ENCODE peak calls at places on chromosomes 11 and 22, in nine cellular contexts. F is RWPE1; A is brain microvascular endothelial cell; Z is A549; Y is CD4-positive, alpha-beta T cell; S is progenitor cell of endocrine pancreas; H is IMR-90; G is A673; N is omental fat pad. T is an unnamed sample.

GRCh38 chr22:47987885-47988515 is 1225.5 kb downstream of the TBC1D22A start:
- DNase-seq in Y (no peak), A (no peak), F (no peak), G (no peak), N (no peak), H (no peak), Z (no peak), S (no peak), T (no peak)

GRCh38 chr11:34245043-34245442 is 112.8 kb downstream of the ABTB2 start:
- DNase-seq in Y (no peak), Z (no peak), F (no peak), G (no peak), H (no peak), N (no peak), S (no peak), A (no peak), T (no peak)

GRCh38 chr22:20587206-20587958 is 80.0 kb downstream of the MED15 start:
- DNase-seq in G (no peak), Z (no peak), A (no peak), N (no peak), F (no peak), Y (no peak), S (no peak), H (no peak), T (no peak)

GRCh38 chr11:62233730-62234129 is 8.3 kb upstream of the SCGB1D2 start:
- DNase-seq in Z (no peak), Y (no peak), A (no peak), G (no peak), F (no peak), N (no peak), H (no peak), S (no peak), T (no peak)

GRCh38 chr11:78066471-78066870 is 2.8 kb downstream of the THRSP start:
- DNase-seq in S (no peak), F (no peak), H (no peak), A (no peak), G (no peak), Y (no peak), N (no peak), Z (no peak), T (no peak)

GRCh38 chr22:44890416-44891292 is 119.2 kb downstream of the PHF21B start:
- DNase-seq in Y (no peak), F (no peak), G (no peak), S (no peak), A (no peak), H (no peak), N (no peak), Z (no peak), T (no peak)

GRCh38 chr11:40722179-40722795 is 737.2 kb downstream of the LRRC4C start:
- DNase-seq in Z (peak), A (no peak), H (peak), F (peak), Y (no peak), N (no peak), G (peak), S (peak), T (peak)

GRCh38 chr22:45600791-45601730 is 70.6 kb upstream of the ATXN10 start:
- DNase-seq in F (no peak), S (no peak), N (no peak), H (peak), G (peak), A (no peak), Y (no peak), Z (no peak), T (no peak)

GRCh38 chr11:74288161-74288560 is 23.3 kb downstream of the P4HA3 start:
- DNase-seq in Z (peak), F (peak), Y (no peak), A (peak), H (peak), N (no peak), S (no peak), G (peak), T (no peak)

DNA sequence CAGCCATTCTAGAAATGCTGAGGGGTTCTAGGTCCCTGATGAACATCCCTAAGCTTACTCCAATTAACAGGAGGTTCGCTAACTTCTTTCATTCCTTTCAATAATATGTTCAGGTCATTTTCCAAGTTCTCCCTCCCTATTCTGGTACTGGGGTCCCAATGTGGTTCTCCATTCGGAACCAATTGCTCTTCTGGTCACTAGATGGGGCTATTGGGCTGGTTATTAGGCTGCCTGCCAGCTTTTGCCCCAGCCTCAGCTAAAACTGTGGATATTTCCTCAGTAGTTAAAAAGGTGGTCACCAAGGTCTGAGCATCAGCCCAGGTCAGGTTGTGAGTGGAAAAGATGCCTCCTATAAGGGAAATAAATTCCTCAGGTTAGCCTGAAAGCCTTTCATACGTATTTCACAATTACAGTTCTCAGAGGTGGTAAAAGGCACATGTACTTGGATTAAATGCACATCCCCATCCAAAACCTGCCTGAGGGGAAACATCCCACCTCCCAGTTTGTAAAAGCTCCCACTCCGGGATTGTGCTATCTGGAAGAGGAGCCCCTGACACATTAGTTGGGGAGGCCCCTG is 161.1 kb upstream of the CCDC179 start:
- DNase-seq in A (peak), N (no peak), Y (no peak), H (peak), Z (peak), G (peak), S (no peak), F (peak), T (peak)
- TF ChIP-seq CTCF in A (peak), N (no peak), Y (peak), H (peak), Z (peak), G (peak), S (peak), F (peak), T (peak)

GRCh38 chr22:39448205-39449054 is 8.4 kb upstream of the MGAT3 start:
- DNase-seq in G (no peak), N (no peak), Y (no peak), A (no peak), S (no peak), Z (no peak), F (no peak), H (no peak), T (no peak)

GRCh38 chr22:39444247-39444800 is 12.5 kb upstream of the MGAT3 start:
- DNase-seq in N (no peak), Z (no peak), H (no peak), F (no peak), A (no peak), Y (no peak), G (no peak), S (no peak), T (no peak)

GRCh38 chr22:39444937-39445465 is 11.8 kb upstream of the MGAT3 start:
- DNase-seq in Z (no peak), Y (no peak), N (no peak), H (no peak), A (no peak), F (no peak), S (no peak), G (no peak), T (no peak)

GRCh38 chr22:39443416-39443815 is 13.4 kb upstream of the MGAT3 start:
- DNase-seq in A (no peak), S (no peak), F (no peak), H (no peak), Y (no peak), Z (no peak), G (no peak), N (no peak), T (no peak)

GRCh38 chr22:39446239-39446721 is 10.5 kb upstream of the MGAT3 start:
- DNase-seq in S (no peak), H (no peak), F (no peak), A (no peak), Y (no peak), N (no peak), G (no peak), Z (no peak), T (no peak)
- TF ChIP-seq CTCF in S (no peak), H (no peak), F (no peak), A (no peak), Y (no peak), N (no peak), G (no peak), Z (no peak), T (no peak)

GRCh38 chr11:47443028-47443700 is 5.8 kb downstream of the RAPSN start:
- DNase-seq in H (no peak), A (no peak), N (no peak), S (no peak), F (no peak), Z (peak), Y (no peak), G (peak), T (no peak)
- TF ChIP-seq CTCF in H (no peak), A (no peak), N (no peak), S (no peak), F (no peak), Z (no peak), Y (no peak), G (peak), T (no peak)

DNA sequence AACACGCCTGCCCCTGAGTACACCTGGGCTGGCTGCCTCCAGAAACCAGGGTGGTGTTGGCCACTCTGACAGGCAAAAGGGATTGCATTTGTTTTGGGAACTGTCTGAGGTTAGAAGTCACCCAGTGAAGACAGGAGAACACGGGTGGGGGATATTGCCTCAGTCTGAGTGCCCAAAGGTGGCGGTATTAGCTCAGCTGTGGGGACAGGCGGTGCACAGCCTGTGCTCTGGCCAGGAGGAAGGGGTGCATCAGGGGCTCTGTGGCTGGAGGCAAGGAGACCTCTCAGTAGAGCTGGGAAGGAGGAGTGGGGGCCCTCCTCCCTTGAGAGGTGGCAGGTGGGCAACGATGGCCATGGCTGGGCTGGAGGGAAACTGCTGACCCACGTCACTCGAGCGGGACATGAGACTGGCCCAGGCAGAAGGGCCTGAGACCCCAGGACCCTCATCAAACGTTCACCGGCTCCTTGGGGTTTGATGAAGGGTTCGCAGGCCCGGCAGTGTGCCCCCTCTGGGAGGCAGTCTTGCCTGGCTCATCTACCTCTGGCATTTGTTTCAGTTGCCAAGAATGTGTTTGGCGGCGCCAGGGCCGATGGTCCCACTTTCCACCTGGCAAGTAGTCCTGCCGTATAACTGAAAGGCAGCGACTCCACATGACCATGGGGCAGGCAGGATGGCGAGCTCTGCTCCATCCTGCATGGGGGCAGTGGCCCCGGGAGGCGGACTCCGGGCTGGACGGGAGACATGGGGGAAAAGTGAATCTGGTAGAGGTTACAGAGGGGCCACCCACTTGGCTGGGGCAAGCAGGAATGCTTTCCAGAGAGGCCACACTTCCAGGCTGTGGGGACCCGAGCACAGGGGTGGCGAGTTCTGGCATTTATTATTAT is 52.8 kb upstream of the SMIM38 start:
- DNase-seq in Y (no peak), Z (no peak), H (no peak), S (no peak), G (peak), A (no peak), F (no peak), N (no peak), T (no peak)
- TF ChIP-seq CTCF in Y (no peak), Z (peak), H (peak), S (peak), G (peak), A (peak), F (no peak), N (no peak), T (no peak)

GRCh38 chr11:15988693-15989231 is 367.6 kb downstream of the SOX6 start:
- DNase-seq in H (no peak), A (no peak), G (peak), N (no peak), F (no peak), Z (no peak), Y (no peak), S (no peak), T (no peak)
- TF ChIP-seq CTCF in H (no peak), A (peak), G (peak), N (no peak), F (no peak), Z (peak), Y (no peak), S (peak), T (peak)

GRCh38 chr11:26805001-26805400 is 83.1 kb upstream of the SLC5A12 start:
- DNase-seq in Z (no peak), N (no peak), G (no peak), Y (no peak), S (no peak), A (no peak), H (no peak), F (no peak), T (no peak)

GRCh38 chr11:26801601-26802000 is 79.7 kb upstream of the SLC5A12 start:
- DNase-seq in A (no peak), F (no peak), H (no peak), N (no peak), Y (no peak), S (no peak), G (no peak), Z (no peak), T (no peak)

DNA sequence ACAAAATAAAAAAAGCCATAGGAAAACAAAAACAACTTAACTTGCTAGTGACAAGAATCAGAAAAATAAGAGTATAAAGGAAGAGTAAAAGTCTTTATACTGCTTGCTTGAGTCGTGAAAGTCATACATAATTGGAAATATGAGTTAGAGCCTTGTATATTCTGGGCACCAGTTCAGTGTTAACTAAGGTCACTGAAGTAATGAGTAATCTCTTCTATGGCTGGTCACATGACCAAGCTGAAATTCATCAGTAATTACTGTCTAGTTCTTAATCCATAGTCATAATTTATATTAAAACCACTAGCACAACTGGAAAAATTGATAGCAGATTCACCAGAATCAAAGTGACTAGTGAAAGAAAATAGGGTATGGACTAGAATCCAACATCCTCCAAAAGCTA is 84.3 kb upstream of the SLC5A12 start:
- DNase-seq in N (no peak), G (no peak), F (peak), A (no peak), S (no peak), Y (no peak), Z (no peak), H (peak), T (no peak)
- TF ChIP-seq CTCF in N (no peak), G (no peak), F (no peak), A (no peak), S (no peak), Y (no peak), Z (no peak), H (no peak), T (no peak)

DNA sequence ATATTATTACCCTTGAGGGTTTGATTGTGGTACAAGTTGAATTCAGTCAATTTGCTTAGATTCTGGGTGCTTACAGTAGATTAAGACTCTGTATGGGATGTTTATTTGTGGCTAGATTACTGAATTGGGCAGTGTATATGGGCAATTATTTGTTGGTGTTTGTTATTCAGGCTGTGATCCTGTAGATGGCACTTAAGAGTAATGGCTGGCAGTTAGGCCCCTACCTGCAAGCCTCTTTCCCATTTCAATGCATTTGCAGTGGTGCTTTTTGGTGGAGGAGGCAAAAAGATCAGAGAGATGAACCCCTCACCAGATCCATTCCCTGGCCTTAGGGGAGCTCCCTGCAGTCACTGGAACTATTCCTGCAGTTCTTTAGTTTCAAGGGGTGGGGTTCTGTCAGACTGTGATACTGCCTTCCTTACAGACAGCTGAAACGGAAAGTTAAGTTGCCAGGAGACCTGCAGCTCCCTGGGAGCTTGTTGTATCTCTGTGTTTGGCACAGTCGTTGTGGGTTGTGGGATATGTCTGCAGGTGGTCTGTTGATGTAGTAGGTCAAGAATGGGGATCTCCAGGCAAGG is 199.5 kb downstream of the AASDHPPT start:
- DNase-seq in Y (no peak), N (no peak), Z (no peak), F (peak), A (no peak), S (no peak), G (no peak), H (peak), T (no peak)
- TF ChIP-seq CTCF in Y (no peak), N (no peak), Z (peak), F (no peak), A (peak), S (peak), G (peak), H (peak), T (no peak)